ENCODE peak calls at places on chromosomes 12 and 14, in nine cellular contexts. Q, W, L, X, M, V, H, E and U are unnamed samples.

GRCh38 chr14:28785096-28785952 is 18.7 kb downstream of the FOXG1 start:
- DNase-seq in M (peak; percentile 78), E (peak; percentile 89), W (no peak), X (no peak), H (peak; percentile 0), Q (no peak), L (peak; percentile 46), V (no peak), U (peak; percentile 43)

GRCh38 chr14:76376001-76376404 is at the start of gene ESRRB:
- DNase-seq in H (peak; percentile 5), L (peak; percentile 7), Q (no peak), X (no peak), M (no peak), E (peak; percentile 52), V (no peak), W (no peak), U (no peak)

GRCh38 chr12:14654416-14654815 is 42.0 kb downstream of the GUCY2C start:
- DNase-seq in W (no peak), H (no peak), V (no peak), L (no peak), X (no peak), E (no peak), M (no peak), Q (no peak), U (no peak)

GRCh38 chr12:54032627-54033100 is at the start of gene HOXC5:
- DNase-seq in W (no peak), V (peak; percentile 24), M (peak; percentile 86), L (peak; percentile 65), X (peak; percentile 69), Q (peak; percentile 77), E (peak; percentile 79), H (peak; percentile 38), U (peak; percentile 53)

GRCh38 chr14:101201535-101202125 is 298.1 kb upstream of the RTL1 start:
- DNase-seq in X (no peak), H (no peak), L (no peak), E (no peak), M (no peak), Q (no peak), W (no peak), V (no peak), U (no peak)

GRCh38 chr14:50001146-50001998 is 108.5 kb downstream of the ARF6 start:
- DNase-seq in Q (no peak), M (peak; percentile 77), V (no peak), W (no peak), E (peak; percentile 23), H (peak; percentile 70), X (peak; percentile 66), L (peak; percentile 74), U (peak; percentile 78)

GRCh38 chr14:38158468-38158867 is 49.2 kb upstream of the SSTR1 start:
- DNase-seq in X (no peak), E (no peak), W (no peak), L (no peak), M (no peak), Q (no peak), H (no peak), V (no peak), U (no peak)

GRCh38 chr12:95701275-95701674 is 89.3 kb downstream of the NTN4 start:
- DNase-seq in H (peak; percentile 60), X (no peak), Q (no peak), M (no peak), E (no peak), V (no peak), L (peak; percentile 11), W (no peak), U (no peak)

GRCh38 chr12:112503521-112503920 is 84.8 kb downstream of the PTPN11 start:
- DNase-seq in Q (no peak), W (no peak), X (no peak), L (no peak), M (no peak), E (no peak), H (no peak), V (no peak), U (no peak)

GRCh38 chr12:71142046-71142445 is 15.8 kb downstream of the TSPAN8 start:
- DNase-seq in Q (no peak), W (no peak), M (no peak), V (no peak), E (no peak), X (no peak), L (no peak), H (no peak), U (no peak)

GRCh38 chr12:120361506-120362208 is 7.3 kb downstream of the MSI1 start:
- DNase-seq in Q (peak; percentile 94), W (peak; percentile 82), H (peak; percentile 34), M (peak; percentile 71), X (peak; percentile 37), L (peak; percentile 82), E (peak; percentile 95), V (peak; percentile 75), U (no peak)